ENCODE peak calls at places on chromosomes 12 and 14, in seven cellular contexts. One of them, this sample, is unnamed.

GRCh38 chr12:118102070-118102469 is 1.7 kb downstream of the VSIG10 start:
- DNase-seq in psoas muscle: no peak
- DNase-seq in pancreas: no peak
- DNase-seq in heart right ventricle: no peak
- DNase-seq in endothelial cell: peak; percentile 9
- DNase-seq in upper lobe of left lung: no peak
- DNase-seq in choroid plexus epithelial cell: no peak
- DNase-seq in this sample: no peak

GRCh38 chr14:99266181-99267178 is 5.5 kb downstream of the BCL11B start:
- DNase-seq in psoas muscle: peak; percentile 83
- DNase-seq in pancreas: peak; percentile 91
- DNase-seq in heart right ventricle: peak; percentile 76
- DNase-seq in endothelial cell: peak; percentile 90
- DNase-seq in upper lobe of left lung: peak; percentile 74
- DNase-seq in choroid plexus epithelial cell: peak; percentile 79
- DNase-seq in this sample: peak; percentile 88

GRCh38 chr12:6925543-6926279 is 2.0 kb upstream of the ATN1 start:
- DNase-seq in psoas muscle: peak; percentile 81
- DNase-seq in pancreas: peak; percentile 62
- DNase-seq in heart right ventricle: peak; percentile 71
- DNase-seq in endothelial cell: peak; percentile 53
- DNase-seq in upper lobe of left lung: peak; percentile 87
- DNase-seq in choroid plexus epithelial cell: peak; percentile 63
- DNase-seq in this sample: no peak

GRCh38 chr14:66206554-66206953 is 279.6 kb upstream of the CCDC196 start:
- DNase-seq in psoas muscle: no peak
- DNase-seq in pancreas: no peak
- DNase-seq in heart right ventricle: no peak
- DNase-seq in endothelial cell: peak; percentile 8
- DNase-seq in upper lobe of left lung: no peak
- DNase-seq in choroid plexus epithelial cell: no peak
- DNase-seq in this sample: no peak

GRCh38 chr12:57489157-57489641 is 1.3 kb downstream of the MARS1 start:
- DNase-seq in psoas muscle: no peak
- DNase-seq in pancreas: no peak
- DNase-seq in heart right ventricle: no peak
- DNase-seq in endothelial cell: no peak
- DNase-seq in upper lobe of left lung: no peak
- DNase-seq in choroid plexus epithelial cell: peak; percentile 23
- DNase-seq in this sample: no peak

GRCh38 chr14:42490536-42490935 is 883.9 kb downstream of the LRFN5 start:
- DNase-seq in psoas muscle: no peak
- DNase-seq in pancreas: no peak
- DNase-seq in heart right ventricle: no peak
- DNase-seq in endothelial cell: no peak
- DNase-seq in upper lobe of left lung: no peak
- DNase-seq in choroid plexus epithelial cell: no peak
- DNase-seq in this sample: no peak

GRCh38 chr14:63192085-63192484 is 12.2 kb upstream of the RHOJ start:
- DNase-seq in psoas muscle: no peak
- DNase-seq in pancreas: no peak
- DNase-seq in heart right ventricle: no peak
- DNase-seq in endothelial cell: no peak
- DNase-seq in upper lobe of left lung: no peak
- DNase-seq in choroid plexus epithelial cell: peak; percentile 20
- DNase-seq in this sample: no peak

GRCh38 chr14:45251912-45252311 is 1.1 kb downstream of the MIS18BP1 start:
- DNase-seq in psoas muscle: no peak
- DNase-seq in pancreas: no peak
- DNase-seq in heart right ventricle: no peak
- DNase-seq in endothelial cell: no peak
- DNase-seq in upper lobe of left lung: no peak
- DNase-seq in choroid plexus epithelial cell: peak; percentile 44
- DNase-seq in this sample: no peak

GRCh38 chr14:75123991-75124390 is 2.9 kb downstream of the NEK9 start:
- DNase-seq in psoas muscle: no peak
- DNase-seq in pancreas: no peak
- DNase-seq in heart right ventricle: no peak
- DNase-seq in endothelial cell: peak; percentile 22
- DNase-seq in upper lobe of left lung: peak; percentile 64
- DNase-seq in choroid plexus epithelial cell: peak; percentile 92
- DNase-seq in this sample: no peak

GRCh38 chr12:16012086-16012485 is 101.0 kb downstream of the DERA start:
- DNase-seq in psoas muscle: peak; percentile 71
- DNase-seq in pancreas: peak; percentile 67
- DNase-seq in heart right ventricle: peak; percentile 51
- DNase-seq in endothelial cell: no peak
- DNase-seq in upper lobe of left lung: peak; percentile 62
- DNase-seq in choroid plexus epithelial cell: peak; percentile 78
- DNase-seq in this sample: no peak

GRCh38 chr12:14264777-14265176 is 100.7 kb upstream of the ATF7IP start:
- DNase-seq in psoas muscle: no peak
- DNase-seq in pancreas: no peak
- DNase-seq in heart right ventricle: no peak
- DNase-seq in endothelial cell: no peak
- DNase-seq in upper lobe of left lung: no peak
- DNase-seq in choroid plexus epithelial cell: peak; percentile 44
- DNase-seq in this sample: no peak

GRCh38 chr12:13343380-13343779 is 146.9 kb downstream of the EMP1 start:
- DNase-seq in psoas muscle: no peak
- DNase-seq in pancreas: no peak
- DNase-seq in heart right ventricle: no peak
- DNase-seq in endothelial cell: no peak
- DNase-seq in upper lobe of left lung: no peak
- DNase-seq in choroid plexus epithelial cell: no peak
- DNase-seq in this sample: no peak

GRCh38 chr12:93689076-93689834 is 12.1 kb downstream of the CRADD start:
- DNase-seq in psoas muscle: no peak
- DNase-seq in pancreas: no peak
- DNase-seq in heart right ventricle: no peak
- DNase-seq in endothelial cell: no peak
- DNase-seq in upper lobe of left lung: no peak
- DNase-seq in choroid plexus epithelial cell: no peak
- DNase-seq in this sample: no peak

GRCh38 chr14:90575781-90576180 is 179.0 kb downstream of the CALM1 start:
- DNase-seq in psoas muscle: no peak
- DNase-seq in pancreas: no peak
- DNase-seq in heart right ventricle: no peak
- DNase-seq in endothelial cell: no peak
- DNase-seq in upper lobe of left lung: no peak
- DNase-seq in choroid plexus epithelial cell: no peak
- DNase-seq in this sample: no peak

GRCh38 chr14:66104486-66104885 is 381.7 kb upstream of the CCDC196 start:
- DNase-seq in psoas muscle: no peak
- DNase-seq in pancreas: no peak
- DNase-seq in heart right ventricle: no peak
- DNase-seq in endothelial cell: no peak
- DNase-seq in upper lobe of left lung: no peak
- DNase-seq in choroid plexus epithelial cell: no peak
- DNase-seq in this sample: no peak

GRCh38 chr12:96814200-96814599 is 92.9 kb upstream of the NEDD1 start:
- DNase-seq in psoas muscle: no peak
- DNase-seq in pancreas: no peak
- DNase-seq in heart right ventricle: no peak
- DNase-seq in endothelial cell: no peak
- DNase-seq in upper lobe of left lung: no peak
- DNase-seq in choroid plexus epithelial cell: peak; percentile 6
- DNase-seq in this sample: no peak

GRCh38 chr14:53327716-53328115 is 174.6 kb upstream of the DDHD1 start:
- DNase-seq in psoas muscle: no peak
- DNase-seq in pancreas: no peak
- DNase-seq in heart right ventricle: no peak
- DNase-seq in endothelial cell: no peak
- DNase-seq in upper lobe of left lung: no peak
- DNase-seq in choroid plexus epithelial cell: peak; percentile 74
- DNase-seq in this sample: no peak

GRCh38 chr12:79911889-79912656 is 22.8 kb downstream of the PPP1R12A start:
- DNase-seq in psoas muscle: no peak
- DNase-seq in pancreas: no peak
- DNase-seq in heart right ventricle: no peak
- DNase-seq in endothelial cell: no peak
- DNase-seq in upper lobe of left lung: no peak
- DNase-seq in choroid plexus epithelial cell: peak; percentile 47
- DNase-seq in this sample: no peak

GRCh38 chr14:64692597-64693350 is 11.4 kb upstream of the PLEKHG3 start:
- DNase-seq in psoas muscle: no peak
- DNase-seq in pancreas: no peak
- DNase-seq in heart right ventricle: no peak
- DNase-seq in endothelial cell: no peak
- DNase-seq in upper lobe of left lung: no peak
- DNase-seq in choroid plexus epithelial cell: no peak
- DNase-seq in this sample: no peak

GRCh38 chr14:68780358-68781160 is 12.3 kb downstream of the ZFP36L1 start:
- DNase-seq in psoas muscle: peak; percentile 73
- DNase-seq in pancreas: no peak
- DNase-seq in heart right ventricle: peak; percentile 70
- DNase-seq in endothelial cell: no peak
- DNase-seq in upper lobe of left lung: peak; percentile 59
- DNase-seq in choroid plexus epithelial cell: peak; percentile 78
- DNase-seq in this sample: peak; percentile 67

GRCh38 chr12:54033106-54033979 is 493 bp downstream of the HOXC5 start:
- DNase-seq in psoas muscle: peak; percentile 68
- DNase-seq in pancreas: no peak
- DNase-seq in heart right ventricle: no peak
- DNase-seq in endothelial cell: no peak
- DNase-seq in upper lobe of left lung: no peak
- DNase-seq in choroid plexus epithelial cell: no peak
- DNase-seq in this sample: no peak

GRCh38 chr12:69566603-69567002 is 18.7 kb upstream of the CCT2 start:
- DNase-seq in psoas muscle: no peak
- DNase-seq in pancreas: no peak
- DNase-seq in heart right ventricle: no peak
- DNase-seq in endothelial cell: no peak
- DNase-seq in upper lobe of left lung: no peak
- DNase-seq in choroid plexus epithelial cell: no peak
- DNase-seq in this sample: no peak

GRCh38 chr12:66071556-66071955 is 59.0 kb downstream of the LLPH start:
- DNase-seq in psoas muscle: no peak
- DNase-seq in pancreas: no peak
- DNase-seq in heart right ventricle: no peak
- DNase-seq in endothelial cell: no peak
- DNase-seq in upper lobe of left lung: no peak
- DNase-seq in choroid plexus epithelial cell: no peak
- DNase-seq in this sample: no peak

GRCh38 chr12:1779783-1780182 is 40.6 kb upstream of the LRTM2 start:
- DNase-seq in psoas muscle: no peak
- DNase-seq in pancreas: no peak
- DNase-seq in heart right ventricle: no peak
- DNase-seq in endothelial cell: no peak
- DNase-seq in upper lobe of left lung: no peak
- DNase-seq in choroid plexus epithelial cell: peak; percentile 93
- DNase-seq in this sample: no peak

GRCh38 chr12:1778911-1779310 is 41.5 kb upstream of the LRTM2 start:
- DNase-seq in psoas muscle: no peak
- DNase-seq in pancreas: no peak
- DNase-seq in heart right ventricle: no peak
- DNase-seq in endothelial cell: no peak
- DNase-seq in upper lobe of left lung: no peak
- DNase-seq in choroid plexus epithelial cell: no peak
- DNase-seq in this sample: no peak

GRCh38 chr12:1782215-1782614 is 38.1 kb upstream of the LRTM2 start:
- DNase-seq in psoas muscle: no peak
- DNase-seq in pancreas: no peak
- DNase-seq in heart right ventricle: no peak
- DNase-seq in endothelial cell: no peak
- DNase-seq in upper lobe of left lung: no peak
- DNase-seq in choroid plexus epithelial cell: no peak
- DNase-seq in this sample: no peak

GRCh38 chr12:1777798-1778197 is 42.6 kb upstream of the LRTM2 start:
- DNase-seq in psoas muscle: no peak
- DNase-seq in pancreas: no peak
- DNase-seq in heart right ventricle: no peak
- DNase-seq in endothelial cell: no peak
- DNase-seq in upper lobe of left lung: no peak
- DNase-seq in choroid plexus epithelial cell: peak; percentile 82
- DNase-seq in this sample: no peak

GRCh38 chr12:1781770-1782169 is 38.6 kb upstream of the LRTM2 start:
- DNase-seq in psoas muscle: no peak
- DNase-seq in pancreas: no peak
- DNase-seq in heart right ventricle: no peak
- DNase-seq in endothelial cell: no peak
- DNase-seq in upper lobe of left lung: no peak
- DNase-seq in choroid plexus epithelial cell: peak; percentile 89
- DNase-seq in this sample: no peak
- TF ChIP-seq CTCF in psoas muscle: no peak
- TF ChIP-seq CTCF in pancreas: no peak
- TF ChIP-seq CTCF in heart right ventricle: no peak
- TF ChIP-seq CTCF in endothelial cell: no peak
- TF ChIP-seq CTCF in upper lobe of left lung: no peak
- TF ChIP-seq CTCF in choroid plexus epithelial cell: no peak
- TF ChIP-seq CTCF in this sample: no peak

GRCh38 chr12:105319691-105320209 is 10.7 kb upstream of the C12orf75 start:
- DNase-seq in psoas muscle: no peak
- DNase-seq in pancreas: no peak
- DNase-seq in heart right ventricle: no peak
- DNase-seq in endothelial cell: no peak
- DNase-seq in upper lobe of left lung: no peak
- DNase-seq in choroid plexus epithelial cell: no peak
- DNase-seq in this sample: no peak
- TF ChIP-seq CTCF in psoas muscle: no peak
- TF ChIP-seq CTCF in pancreas: no peak
- TF ChIP-seq CTCF in heart right ventricle: no peak
- TF ChIP-seq CTCF in endothelial cell: no peak
- TF ChIP-seq CTCF in upper lobe of left lung: no peak
- TF ChIP-seq CTCF in choroid plexus epithelial cell: peak; percentile 22
- TF ChIP-seq CTCF in this sample: no peak

GRCh38 chr14:104026024-104026423 is 59.5 kb upstream of the ASPG start:
- DNase-seq in psoas muscle: no peak
- DNase-seq in pancreas: no peak
- DNase-seq in heart right ventricle: no peak
- DNase-seq in endothelial cell: no peak
- DNase-seq in upper lobe of left lung: no peak
- DNase-seq in choroid plexus epithelial cell: no peak
- DNase-seq in this sample: no peak
- TF ChIP-seq CTCF in psoas muscle: no peak
- TF ChIP-seq CTCF in pancreas: no peak
- TF ChIP-seq CTCF in heart right ventricle: no peak
- TF ChIP-seq CTCF in endothelial cell: no peak
- TF ChIP-seq CTCF in upper lobe of left lung: no peak
- TF ChIP-seq CTCF in choroid plexus epithelial cell: peak; percentile 11
- TF ChIP-seq CTCF in this sample: peak; percentile 48

DNA sequence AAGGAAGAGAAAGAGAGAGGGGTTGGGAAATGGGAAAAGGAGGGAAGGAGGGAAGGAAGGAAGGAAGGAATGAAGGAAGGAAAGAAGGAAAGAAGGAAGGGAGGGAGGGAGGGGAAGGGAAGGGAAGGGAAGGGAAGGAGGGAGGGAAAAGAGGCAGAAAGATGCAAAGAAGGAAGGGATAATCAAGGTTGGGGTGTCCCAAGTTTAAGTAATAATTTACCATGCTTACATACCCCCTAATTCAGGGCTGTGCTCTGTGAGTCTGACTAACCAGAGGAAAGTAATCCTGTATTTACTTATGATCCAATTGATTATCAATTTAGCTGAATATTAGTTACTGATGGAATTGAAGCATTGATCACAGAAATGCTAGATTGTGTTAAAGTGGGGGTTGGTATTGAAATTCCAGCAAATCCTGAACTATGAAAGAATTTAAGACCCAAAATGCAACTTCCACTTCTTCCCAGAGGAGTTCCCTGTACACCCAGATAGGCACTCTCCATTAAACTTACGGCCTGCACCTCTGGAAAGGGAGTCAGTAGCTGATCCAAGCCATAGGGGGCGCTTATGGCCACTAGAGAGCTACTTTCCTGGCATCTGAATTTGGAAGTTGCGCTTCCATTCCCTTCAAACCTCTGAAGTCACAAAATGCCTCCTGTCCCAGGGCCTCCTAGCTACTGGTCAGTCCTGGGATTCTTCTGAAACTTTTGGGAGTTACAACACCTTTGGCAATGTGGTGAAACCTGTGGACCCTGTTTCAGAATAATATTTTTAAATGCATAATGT is 162.7 kb upstream of the PWP1 start:
- DNase-seq in psoas muscle: no peak
- DNase-seq in pancreas: no peak
- DNase-seq in heart right ventricle: no peak
- DNase-seq in endothelial cell: peak; percentile 29
- DNase-seq in upper lobe of left lung: no peak
- DNase-seq in choroid plexus epithelial cell: no peak
- DNase-seq in this sample: peak; percentile 31
- TF ChIP-seq CTCF in psoas muscle: no peak
- TF ChIP-seq CTCF in pancreas: no peak
- TF ChIP-seq CTCF in heart right ventricle: no peak
- TF ChIP-seq CTCF in endothelial cell: peak; percentile 37
- TF ChIP-seq CTCF in upper lobe of left lung: no peak
- TF ChIP-seq CTCF in choroid plexus epithelial cell: peak; percentile 54
- TF ChIP-seq CTCF in this sample: peak; percentile 53